ENCODE peak calls at places on chromosomes 6 and 20, in six cellular contexts. Z, I, S, K, T and G are unnamed samples. For H3K4me1, the result is how much of the 10 kb centered on the place peaks cover.

GRCh38 chr6:2697291-2697690 is 53.4 kb downstream of the MYLK4 start:
- DNase-seq in Z (no peak), I (no peak), S (no peak), K (no peak), T (no peak), G (no peak)

GRCh38 chr6:44003345-44004061 is 123.7 kb downstream of the MRPL14 start:
- DNase-seq in Z (no peak), I (peak), S (peak), K (no peak), T (no peak), G (no peak)

GRCh38 chr6:164010446-164011071 is 596.0 kb downstream of the QKI start:
- DNase-seq in Z (no peak), I (no peak), S (no peak), K (no peak), T (no peak), G (no peak)

GRCh38 chr6:113980937-113981554 is 10.1 kb upstream of the HDAC2 start:
- DNase-seq in Z (no peak), I (peak), S (no peak), K (no peak), T (no peak), G (no peak)

GRCh38 chr6:107658920-107659879 is 164.9 kb downstream of the SCML4 start:
- DNase-seq in Z (no peak), I (no peak), S (no peak), K (no peak), T (no peak), G (no peak)

GRCh38 chr6:20939161-20939775 is 405.0 kb downstream of the CDKAL1 start:
- DNase-seq in Z (no peak), I (no peak), S (no peak), K (no peak), T (no peak), G (no peak)

GRCh38 chr20:2022163-2022562 is 28.3 kb upstream of the PDYN start:
- DNase-seq in Z (no peak), I (no peak), S (no peak), K (no peak), T (no peak), G (no peak)

GRCh38 chr6:144955392-144955791 is 670.3 kb downstream of the UTRN start:
- DNase-seq in Z (no peak), I (peak), S (no peak), K (no peak), T (no peak), G (no peak)

GRCh38 chr6:22545051-22545450 is 24.3 kb upstream of the HDGFL1 start:
- DNase-seq in Z (no peak), I (no peak), S (no peak), K (no peak), T (no peak), G (no peak)

GRCh38 chr20:57440678-57441509 is 49.7 kb downstream of the RBM38 start:
- DNase-seq in Z (peak), I (peak), S (peak), K (no peak), T (peak), G (no peak)

GRCh38 chr6:165159459-165159858 is 149.9 kb downstream of the C6orf118 start:
- DNase-seq in Z (no peak), I (no peak), S (no peak), K (no peak), T (no peak), G (no peak)

GRCh38 chr20:462199-462991 is at the start of gene TBC1D20:
- DNase-seq in Z (peak), I (peak), S (peak), K (peak), T (peak), G (peak)

GRCh38 chr6:46113370-46113769 is 16.4 kb upstream of the ENPP4 start:
- DNase-seq in Z (no peak), I (peak), S (no peak), K (no peak), T (no peak), G (no peak)

GRCh38 chr6:12545837-12546658 is 170.5 kb upstream of the PHACTR1 start:
- DNase-seq in Z (no peak), I (no peak), S (no peak), K (no peak), T (no peak), G (no peak)

GRCh38 chr20:9978395-9979004 is 56.3 kb upstream of the ANKEF1 start:
- DNase-seq in Z (no peak), I (peak), S (peak), K (peak), T (no peak), G (peak)

GRCh38 chr6:29758761-29759160 is 35.5 kb downstream of the HLA-F start:
- DNase-seq in Z (no peak), I (no peak), S (no peak), K (no peak), T (no peak), G (no peak)

GRCh38 chr6:38502423-38502822 is 137.3 kb downstream of the BTBD9 start:
- DNase-seq in Z (no peak), I (no peak), S (no peak), K (no peak), T (no peak), G (no peak)

GRCh38 chr6:24494726-24495515 is at the start of gene ALDH5A1:
- DNase-seq in Z (peak), I (peak), S (peak), K (peak), T (peak), G (peak)

GRCh38 chr6:122752990-122753687 is 26.4 kb upstream of the FABP7 start:
- DNase-seq in Z (no peak), I (no peak), S (no peak), K (no peak), T (no peak), G (no peak)

GRCh38 chr20:3796477-3797225 is 541 bp downstream of the CDC25B start:
- DNase-seq in Z (no peak), I (no peak), S (no peak), K (no peak), T (no peak), G (no peak)

GRCh38 chr6:9482030-9482731 is 932.7 kb downstream of the TFAP2A start:
- DNase-seq in Z (no peak), I (peak), S (no peak), K (no peak), T (no peak), G (no peak)

GRCh38 chr20:33863440-33864323 is 52.5 kb downstream of the CHMP4B start:
- DNase-seq in Z (no peak), I (no peak), S (no peak), K (no peak), T (no peak), G (no peak)

GRCh38 chr20:39898467-39898852 is 790.6 kb downstream of the MAFB start:
- DNase-seq in Z (no peak), I (no peak), S (no peak), K (no peak), T (no peak), G (no peak)

GRCh38 chr6:13447949-13448724 is 39.3 kb downstream of the GFOD1 start:
- DNase-seq in Z (no peak), I (no peak), S (no peak), K (no peak), T (no peak), G (no peak)

GRCh38 chr20:1569417-1569861 is 11.9 kb upstream of the SIRPD start:
- DNase-seq in Z (peak), I (no peak), S (no peak), K (no peak), T (no peak), G (no peak)

GRCh38 chr6:154733610-154734379 is 579 bp downstream of the SCAF8 start:
- DNase-seq in Z (peak), I (peak), S (peak), K (peak), T (peak), G (peak)

GRCh38 chr20:54643761-54644160 is 168.4 kb downstream of the DOK5 start:
- DNase-seq in Z (no peak), I (no peak), S (no peak), K (no peak), T (no peak), G (no peak)

GRCh38 chr6:53263915-53264314 is 84.8 kb downstream of the ELOVL5 start:
- DNase-seq in Z (no peak), I (no peak), S (no peak), K (no peak), T (no peak), G (no peak)

GRCh38 chr20:44404204-44405181 is 49.0 kb downstream of the HNF4A start:
- DNase-seq in Z (no peak), I (no peak), S (no peak), K (no peak), T (no peak), G (no peak)

GRCh38 chr6:19465240-19465639 is 371.9 kb upstream of the ID4 start:
- DNase-seq in Z (no peak), I (no peak), S (no peak), K (no peak), T (no peak), G (no peak)

GRCh38 chr6:35184580-35185301 is 29.0 kb upstream of the SCUBE3 start:
- DNase-seq in Z (no peak), I (no peak), S (no peak), K (no peak), T (no peak), G (no peak)

GRCh38 chr20:3994125-3994524 is 21.2 kb downstream of the RNF24 start:
- DNase-seq in Z (no peak), I (no peak), S (no peak), K (no peak), T (no peak), G (no peak)

DNA sequence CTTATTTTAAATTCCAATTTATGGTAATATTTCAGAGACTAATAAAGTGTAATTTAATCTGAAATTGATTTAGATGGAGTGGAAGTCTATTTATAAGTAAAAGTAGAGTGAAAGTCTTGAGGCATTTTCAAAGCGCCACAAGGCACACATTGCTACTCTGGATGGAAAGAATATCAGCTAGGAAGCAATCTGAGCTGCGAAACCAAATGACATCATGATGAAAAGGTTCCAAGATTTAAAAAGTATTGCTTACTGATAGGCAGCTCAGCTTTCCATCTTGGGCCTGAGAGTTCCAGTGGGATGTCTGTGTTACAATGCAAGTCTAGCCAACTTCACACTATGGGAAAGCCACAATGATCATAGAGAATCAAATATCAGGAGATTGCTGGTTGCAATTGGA is 127.0 kb upstream of the VGLL2 start:
- DNase-seq in Z (no peak), I (no peak), S (no peak), K (no peak), T (no peak), G (no peak)
- H3K4me3 ChIP-seq in Z (no peak), I (no peak), S (no peak), K (no peak), T (no peak), G (no peak)

GRCh38 chr20:21510995-21511394 is 2.9 kb downstream of the NKX2-2 start:
- DNase-seq in Z (no peak), I (no peak), S (no peak), K (no peak), T (no peak), G (no peak)
- H3K4me1 ChIP-seq in Z (half or more), I (under half), S (under half), K (half or more), T (half or more), G (under half)

GRCh38 chr6:11230158-11231107 is 2.0 kb downstream of the NEDD9 start:
- DNase-seq in Z (no peak), I (no peak), S (no peak), K (no peak), T (no peak), G (no peak)
- H3K4me3 ChIP-seq in Z (peak), I (no peak), S (no peak), K (peak), T (peak), G (no peak)

GRCh38 chr20:50681359-50682064 is 9.8 kb downstream of the RIPOR3 start:
- DNase-seq in Z (no peak), I (no peak), S (no peak), K (no peak), T (no peak), G (no peak)
- H3K4me1 ChIP-seq in Z (under half), I (under half), S (under half), K (under half), T (under half), G (under half)

GRCh38 chr6:7725412-7725811 is 487 bp upstream of the BMP6 start:
- DNase-seq in Z (no peak), I (no peak), S (no peak), K (no peak), T (no peak), G (no peak)
- H3K4me3 ChIP-seq in Z (peak), I (no peak), S (no peak), K (no peak), T (no peak), G (no peak)

GRCh38 chr6:135298455-135298854 is 117.3 kb downstream of the MYB start:
- DNase-seq in Z (no peak), I (no peak), S (no peak), K (no peak), T (no peak), G (no peak)
- H3K4me1 ChIP-seq in Z (under half), I (under half), S (under half), K (under half), T (under half), G (under half)

DNA sequence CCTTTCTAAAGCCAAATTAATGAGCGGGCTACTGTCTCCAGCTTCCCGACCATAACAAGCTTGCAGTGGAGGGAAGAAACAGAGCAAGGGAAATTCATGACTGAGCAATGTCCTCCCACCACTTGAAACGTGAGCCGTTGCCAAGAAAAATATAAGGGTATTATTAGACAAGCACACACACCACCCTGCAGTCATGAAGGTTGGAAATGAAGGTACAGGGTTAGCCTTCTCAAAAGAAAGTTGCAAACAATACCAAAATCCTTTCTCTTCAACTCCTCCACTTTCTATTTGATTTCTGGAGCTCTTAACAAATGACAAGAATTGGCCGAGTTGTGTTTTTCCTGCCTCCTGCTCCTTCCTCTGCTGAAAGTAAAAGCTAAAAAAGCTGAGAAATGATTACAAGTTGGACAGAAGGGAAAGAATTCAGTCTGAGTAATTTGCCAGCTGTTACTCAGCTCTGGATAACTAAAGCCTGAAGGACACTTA is 151.1 kb upstream of the B3GAT2 start:
- DNase-seq in Z (no peak), I (no peak), S (no peak), K (no peak), T (no peak), G (no peak)
- H3K4me3 ChIP-seq in Z (no peak), I (no peak), S (no peak), K (no peak), T (no peak), G (no peak)